ENCODE peak calls at places on chromosomes 5 and 9, in ten cellular contexts. One of them, this sample, is unnamed.

GRCh38 chr5:32505718-32506117 is 61.2 kb upstream of the ZFR start:
- DNase-seq in ovary: no peak
- DNase-seq in endodermal cell: no peak
- DNase-seq in pancreas: no peak
- DNase-seq in cardiac muscle cell: no peak
- DNase-seq in fibroblast of lung: peak
- DNase-seq in GM12865: no peak
- DNase-seq in astrocyte of the spinal cord: no peak
- DNase-seq in fibroblast of mammary gland: peak
- DNase-seq in A549: no peak
- DNase-seq in this sample: peak

GRCh38 chr9:86946712-86947145 is 577 bp downstream of the GAS1 start:
- DNase-seq in fibroblast of mammary gland: peak
- DNase-seq in ovary: peak
- DNase-seq in GM12865: peak
- DNase-seq in pancreas: no peak
- DNase-seq in A549: peak
- DNase-seq in astrocyte of the spinal cord: peak
- DNase-seq in endodermal cell: peak
- DNase-seq in fibroblast of lung: peak
- DNase-seq in cardiac muscle cell: peak
- DNase-seq in this sample: no peak

GRCh38 chr9:96856363-96857286 is 2.3 kb upstream of the ZNF782 start:
- DNase-seq in ovary: peak
- DNase-seq in A549: peak
- DNase-seq in cardiac muscle cell: peak
- DNase-seq in endodermal cell: peak
- DNase-seq in pancreas: peak
- DNase-seq in astrocyte of the spinal cord: peak
- DNase-seq in fibroblast of mammary gland: peak
- DNase-seq in GM12865: peak
- DNase-seq in fibroblast of lung: peak
- DNase-seq in this sample: peak

GRCh38 chr5:39448504-39449128 is 23.8 kb upstream of the DAB2 start:
- DNase-seq in pancreas: no peak
- DNase-seq in cardiac muscle cell: no peak
- DNase-seq in ovary: no peak
- DNase-seq in fibroblast of lung: no peak
- DNase-seq in astrocyte of the spinal cord: no peak
- DNase-seq in A549: no peak
- DNase-seq in fibroblast of mammary gland: no peak
- DNase-seq in GM12865: no peak
- DNase-seq in endodermal cell: no peak
- DNase-seq in this sample: no peak

GRCh38 chr5:77960863-77961396 is 184.8 kb upstream of the TBCA start:
- DNase-seq in ovary: no peak
- DNase-seq in pancreas: no peak
- DNase-seq in fibroblast of lung: no peak
- DNase-seq in astrocyte of the spinal cord: no peak
- DNase-seq in fibroblast of mammary gland: no peak
- DNase-seq in endodermal cell: no peak
- DNase-seq in A549: no peak
- DNase-seq in cardiac muscle cell: no peak
- DNase-seq in GM12865: no peak
- DNase-seq in this sample: no peak

GRCh38 chr9:104961238-104961637 is 33.3 kb upstream of the ABCA1 start:
- DNase-seq in fibroblast of mammary gland: peak
- DNase-seq in pancreas: no peak
- DNase-seq in GM12865: peak
- DNase-seq in endodermal cell: peak
- DNase-seq in astrocyte of the spinal cord: peak
- DNase-seq in fibroblast of lung: peak
- DNase-seq in ovary: no peak
- DNase-seq in cardiac muscle cell: no peak
- DNase-seq in A549: peak
- DNase-seq in this sample: peak

GRCh38 chr5:28748446-28748845 is 1710.1 kb upstream of the CDH9 start:
- DNase-seq in cardiac muscle cell: no peak
- DNase-seq in ovary: no peak
- DNase-seq in fibroblast of mammary gland: no peak
- DNase-seq in pancreas: no peak
- DNase-seq in A549: no peak
- DNase-seq in astrocyte of the spinal cord: peak
- DNase-seq in endodermal cell: no peak
- DNase-seq in GM12865: no peak
- DNase-seq in fibroblast of lung: no peak
- DNase-seq in this sample: no peak

GRCh38 chr5:160303690-160304089 is 8.7 kb downstream of the CCNJL start:
- DNase-seq in A549: no peak
- DNase-seq in fibroblast of mammary gland: no peak
- DNase-seq in cardiac muscle cell: no peak
- DNase-seq in endodermal cell: no peak
- DNase-seq in fibroblast of lung: no peak
- DNase-seq in GM12865: no peak
- DNase-seq in astrocyte of the spinal cord: no peak
- DNase-seq in pancreas: no peak
- DNase-seq in ovary: no peak
- DNase-seq in this sample: no peak

GRCh38 chr5:133404724-133405123 is 207.6 kb downstream of the FSTL4 start:
- DNase-seq in GM12865: no peak
- DNase-seq in pancreas: no peak
- DNase-seq in astrocyte of the spinal cord: no peak
- DNase-seq in cardiac muscle cell: no peak
- DNase-seq in A549: peak
- DNase-seq in fibroblast of lung: no peak
- DNase-seq in ovary: no peak
- DNase-seq in endodermal cell: peak
- DNase-seq in fibroblast of mammary gland: peak
- DNase-seq in this sample: no peak

GRCh38 chr9:137160716-137161557 is 8.9 kb downstream of the LRRC26 start:
- DNase-seq in pancreas: no peak
- DNase-seq in fibroblast of lung: no peak
- DNase-seq in A549: no peak
- DNase-seq in fibroblast of mammary gland: no peak
- DNase-seq in astrocyte of the spinal cord: no peak
- DNase-seq in ovary: no peak
- DNase-seq in GM12865: no peak
- DNase-seq in endodermal cell: no peak
- DNase-seq in cardiac muscle cell: no peak
- DNase-seq in this sample: no peak

DNA sequence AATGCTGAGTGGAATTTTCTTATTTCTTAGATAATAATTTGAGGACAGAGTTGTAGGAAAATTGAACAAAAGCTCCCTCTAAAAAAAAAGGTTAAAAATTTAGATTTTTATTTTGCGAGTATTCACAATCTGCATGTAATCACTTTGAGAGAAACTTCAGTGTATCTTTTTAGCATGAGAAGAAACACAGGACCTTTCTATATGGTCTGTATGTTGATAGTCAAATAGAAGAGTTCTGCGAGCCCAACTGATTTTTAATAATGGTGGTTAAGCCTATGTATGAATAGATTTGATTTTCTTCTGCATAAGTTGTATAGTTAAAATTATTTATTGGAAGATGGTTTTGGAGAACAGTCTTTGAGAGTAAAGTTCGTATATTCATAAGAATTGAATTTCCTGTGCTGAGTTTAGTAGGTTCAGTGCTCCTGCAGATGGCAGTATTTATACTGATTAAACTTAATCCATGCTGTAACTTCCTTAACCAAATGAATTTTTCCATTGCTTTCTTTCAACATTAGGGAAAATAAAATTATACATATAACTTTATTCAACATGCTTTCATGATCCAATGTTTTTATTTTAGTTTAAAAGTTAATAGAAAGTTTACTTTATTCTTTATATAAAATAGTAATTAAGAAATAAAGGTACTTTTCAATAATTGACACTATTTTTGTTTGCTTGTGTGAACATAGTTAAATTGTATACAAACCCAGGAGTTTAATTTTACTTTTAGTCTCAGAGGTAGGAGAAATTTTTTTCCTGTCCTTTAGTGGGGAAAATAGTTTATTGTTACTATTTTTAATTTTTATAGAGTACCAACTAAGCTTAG is 19.6 kb downstream of the TCERG1 start:
- DNase-seq in fibroblast of lung: peak
- DNase-seq in endodermal cell: no peak
- DNase-seq in cardiac muscle cell: peak
- DNase-seq in ovary: no peak
- DNase-seq in astrocyte of the spinal cord: peak
- DNase-seq in fibroblast of mammary gland: peak
- DNase-seq in A549: no peak
- DNase-seq in pancreas: no peak
- DNase-seq in GM12865: no peak
- DNase-seq in this sample: peak
- TF ChIP-seq CTCF in fibroblast of lung: peak
- TF ChIP-seq CTCF in endodermal cell: peak
- TF ChIP-seq CTCF in cardiac muscle cell: peak
- TF ChIP-seq CTCF in ovary: no peak
- TF ChIP-seq CTCF in astrocyte of the spinal cord: peak
- TF ChIP-seq CTCF in fibroblast of mammary gland: peak
- TF ChIP-seq CTCF in A549: peak
- TF ChIP-seq CTCF in pancreas: no peak
- TF ChIP-seq CTCF in GM12865: no peak
- TF ChIP-seq CTCF in this sample: peak

GRCh38 chr5:149406203-149406978 is 27.3 kb upstream of the IL17B start:
- DNase-seq in ovary: peak
- DNase-seq in cardiac muscle cell: no peak
- DNase-seq in fibroblast of lung: peak
- DNase-seq in A549: no peak
- DNase-seq in fibroblast of mammary gland: peak
- DNase-seq in astrocyte of the spinal cord: peak
- DNase-seq in GM12865: no peak
- DNase-seq in pancreas: no peak
- DNase-seq in endodermal cell: peak
- DNase-seq in this sample: peak
- TF ChIP-seq CTCF in ovary: no peak
- TF ChIP-seq CTCF in cardiac muscle cell: peak
- TF ChIP-seq CTCF in fibroblast of lung: peak
- TF ChIP-seq CTCF in A549: no peak
- TF ChIP-seq CTCF in fibroblast of mammary gland: peak
- TF ChIP-seq CTCF in astrocyte of the spinal cord: no peak
- TF ChIP-seq CTCF in GM12865: no peak
- TF ChIP-seq CTCF in pancreas: no peak
- TF ChIP-seq CTCF in endodermal cell: peak
- TF ChIP-seq CTCF in this sample: peak

GRCh38 chr5:177456591-177456964 is 10.0 kb downstream of the PRR7 start:
- DNase-seq in endodermal cell: no peak
- DNase-seq in GM12865: no peak
- DNase-seq in A549: no peak
- DNase-seq in cardiac muscle cell: no peak
- DNase-seq in fibroblast of lung: no peak
- DNase-seq in ovary: no peak
- DNase-seq in astrocyte of the spinal cord: no peak
- DNase-seq in pancreas: peak
- DNase-seq in fibroblast of mammary gland: no peak
- DNase-seq in this sample: no peak
- TF ChIP-seq CTCF in endodermal cell: no peak
- TF ChIP-seq CTCF in GM12865: no peak
- TF ChIP-seq CTCF in A549: no peak
- TF ChIP-seq CTCF in cardiac muscle cell: no peak
- TF ChIP-seq CTCF in fibroblast of lung: no peak
- TF ChIP-seq CTCF in ovary: no peak
- TF ChIP-seq CTCF in astrocyte of the spinal cord: no peak
- TF ChIP-seq CTCF in pancreas: no peak
- TF ChIP-seq CTCF in fibroblast of mammary gland: no peak
- TF ChIP-seq CTCF in this sample: no peak

GRCh38 chr9:133862585-133863041 is 124.5 kb upstream of the SARDH start:
- DNase-seq in cardiac muscle cell: no peak
- DNase-seq in fibroblast of lung: no peak
- DNase-seq in fibroblast of mammary gland: no peak
- DNase-seq in ovary: no peak
- DNase-seq in GM12865: no peak
- DNase-seq in A549: no peak
- DNase-seq in pancreas: no peak
- DNase-seq in endodermal cell: no peak
- DNase-seq in astrocyte of the spinal cord: no peak
- DNase-seq in this sample: no peak
- TF ChIP-seq CTCF in cardiac muscle cell: no peak
- TF ChIP-seq CTCF in fibroblast of lung: no peak
- TF ChIP-seq CTCF in fibroblast of mammary gland: no peak
- TF ChIP-seq CTCF in ovary: no peak
- TF ChIP-seq CTCF in GM12865: no peak
- TF ChIP-seq CTCF in A549: no peak
- TF ChIP-seq CTCF in pancreas: no peak
- TF ChIP-seq CTCF in endodermal cell: no peak
- TF ChIP-seq CTCF in astrocyte of the spinal cord: no peak
- TF ChIP-seq CTCF in this sample: no peak

DNA sequence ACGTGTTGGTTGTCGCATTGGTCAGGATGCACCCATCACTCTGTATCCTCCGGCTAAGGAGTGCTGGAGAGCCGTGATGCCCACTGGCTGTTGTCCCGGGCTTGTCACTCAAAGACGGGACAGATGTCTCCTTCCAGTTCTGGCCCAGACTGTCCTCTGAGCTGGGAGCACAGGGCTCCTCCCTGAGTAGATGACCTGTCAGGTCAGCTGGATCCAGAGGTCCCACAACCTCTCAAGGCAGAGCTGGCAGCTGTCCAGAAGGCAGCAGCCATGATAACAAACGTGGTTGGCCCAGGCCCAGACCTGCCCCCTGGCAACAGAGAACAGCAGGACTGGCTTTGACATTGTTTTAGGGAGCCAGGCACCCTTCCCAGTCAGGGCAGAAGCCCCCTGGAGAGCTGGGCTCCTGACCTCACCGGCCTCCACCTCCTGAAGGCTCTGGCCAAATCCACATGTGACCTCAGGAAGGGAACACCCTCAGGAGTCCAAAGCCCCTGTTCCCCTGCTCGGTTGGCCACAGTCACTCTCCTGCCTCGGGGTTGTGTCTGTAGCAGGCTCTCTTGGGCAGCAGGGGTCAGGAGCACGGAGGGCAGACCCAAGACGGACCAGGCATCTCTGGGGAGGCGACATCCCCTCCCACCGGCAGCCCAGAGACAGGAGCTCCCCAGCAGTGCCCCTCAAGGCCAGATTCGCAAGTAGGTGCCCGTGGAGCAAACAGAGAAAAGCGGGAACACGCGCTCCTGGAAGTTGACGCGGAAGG is 10.3 kb downstream of the TRIM7 start:
- DNase-seq in astrocyte of the spinal cord: no peak
- DNase-seq in fibroblast of lung: no peak
- DNase-seq in cardiac muscle cell: peak
- DNase-seq in ovary: no peak
- DNase-seq in GM12865: no peak
- DNase-seq in endodermal cell: no peak
- DNase-seq in fibroblast of mammary gland: no peak
- DNase-seq in A549: no peak
- DNase-seq in pancreas: no peak
- DNase-seq in this sample: peak
- TF ChIP-seq CTCF in astrocyte of the spinal cord: no peak
- TF ChIP-seq CTCF in fibroblast of lung: no peak
- TF ChIP-seq CTCF in cardiac muscle cell: no peak
- TF ChIP-seq CTCF in ovary: no peak
- TF ChIP-seq CTCF in GM12865: no peak
- TF ChIP-seq CTCF in endodermal cell: peak
- TF ChIP-seq CTCF in fibroblast of mammary gland: no peak
- TF ChIP-seq CTCF in A549: no peak
- TF ChIP-seq CTCF in pancreas: no peak
- TF ChIP-seq CTCF in this sample: no peak